ENCODE peak calls at places on chromosomes 16 and 17, in five cellular contexts. K is NCI-H510A; S is stimulated activated CD8-positive, alpha-beta memory T cell treated with anti-CD3 and anti-CD28 coated beads, Interleukin-12 subunit alpha, Interleukin-12 subunit beta, amount 100 ng/mL, for 4 hours; L is AG09319; E is EL. H is an unnamed sample.

GRCh38 chr17:43562679-43563146 is 16.6 kb upstream of the ETV4 start:
- DNase-seq in K (no peak), E (no peak), S (no peak), L (no peak), H (no peak)

GRCh38 chr17:3697157-3697515 is 1.2 kb upstream of the P2RX5 start:
- DNase-seq in L (no peak), S (no peak), E (no peak), K (no peak), H (no peak)

GRCh38 chr17:80146121-80147034 is 550 bp downstream of the EIF4A3 start:
- DNase-seq in K (no peak), S (no peak), E (peak; percentile 29), L (no peak), H (peak; percentile 57)

GRCh38 chr16:47511882-47512281 is 50.8 kb downstream of the PHKB start:
- DNase-seq in S (no peak), L (no peak), K (no peak), E (no peak), H (no peak)

GRCh38 chr16:66549284-66550131 is at the start of gene TK2:
- DNase-seq in L (no peak), E (peak; percentile 74), S (peak; percentile 43), K (no peak), H (peak; percentile 50)

GRCh38 chr16:50781043-50781442 is 39.2 kb downstream of the CYLD start:
- DNase-seq in L (no peak), E (no peak), K (no peak), S (no peak), H (no peak)

GRCh38 chr16:14510939-14511797 is 118.9 kb downstream of the PARN start:
- DNase-seq in E (peak; percentile 83), K (no peak), S (no peak), L (no peak), H (no peak)

GRCh38 chr17:52660692-52661091 is 502.2 kb upstream of the CA10 start:
- DNase-seq in E (no peak), S (no peak), L (no peak), K (no peak), H (no peak)

GRCh38 chr17:81453049-81453448 is 57.8 kb downstream of the BAHCC1 start:
- DNase-seq in S (no peak), L (no peak), E (no peak), K (no peak), H (no peak)

GRCh38 chr17:67602974-67603373 is 114.8 kb upstream of the NOL11 start:
- DNase-seq in K (peak; percentile 47), S (no peak), L (no peak), E (peak; percentile 7), H (no peak)

GRCh38 chr16:84874983-84875382 is 55.2 kb downstream of the CRISPLD2 start:
- DNase-seq in K (no peak), L (no peak), S (no peak), E (peak; percentile 37), H (no peak)

GRCh38 chr17:63786961-63787711 is 13.2 kb downstream of the DDX42 start:
- DNase-seq in L (no peak), S (no peak), E (no peak), K (no peak), H (no peak)

GRCh38 chr17:7130626-7131467 is 16.2 kb upstream of the ASGR2 start:
- DNase-seq in S (no peak), E (no peak), L (no peak), K (no peak), H (no peak)

GRCh38 chr17:66582373-66583111 is 252.4 kb upstream of the CACNG5 start:
- DNase-seq in K (no peak), E (no peak), S (no peak), L (no peak), H (no peak)

GRCh38 chr17:70654706-70655105 is 485.4 kb downstream of the KCNJ2 start:
- DNase-seq in S (no peak), E (no peak), L (no peak), K (no peak), H (no peak)

GRCh38 chr17:75183999-75184884 is 1.5 kb upstream of the SUMO2 start:
- DNase-seq in L (no peak), K (no peak), S (no peak), E (no peak), H (no peak)

GRCh38 chr17:68697850-68698313 is 96.7 kb upstream of the FAM20A start:
- DNase-seq in L (peak; percentile 68), E (peak; percentile 44), S (no peak), K (no peak), H (no peak)

GRCh38 chr16:1331712-1332617 is 1.5 kb upstream of the BAIAP3 start:
- DNase-seq in K (peak; percentile 67), S (no peak), E (no peak), L (peak; percentile 11), H (peak; percentile 57)

GRCh38 chr17:65936013-65936412 is 255.9 kb downstream of the CEP112 start:
- DNase-seq in L (no peak), S (no peak), K (no peak), E (peak; percentile 13), H (no peak)

GRCh38 chr17:40071720-40072480 is 9.1 kb downstream of the THRA start:
- DNase-seq in L (no peak), K (peak; percentile 72), E (no peak), S (no peak), H (no peak)

GRCh38 chr17:82909322-82909904 is 69.6 kb upstream of the ZNF750 start:
- DNase-seq in E (no peak), S (peak; percentile 42), L (no peak), K (no peak), H (no peak)

GRCh38 chr17:16425698-16426659 is 10.6 kb downstream of the TRPV2 start:
- DNase-seq in K (peak; percentile 30), E (no peak), S (no peak), L (no peak), H (no peak)

GRCh38 chr17:50133028-50133768 is 3.2 kb upstream of the SAMD14 start:
- DNase-seq in E (peak; percentile 69), K (no peak), L (no peak), S (no peak), H (no peak)

GRCh38 chr16:66905633-66906539 is 12.8 kb downstream of the CDH16 start:
- DNase-seq in L (no peak), E (peak; percentile 21), K (peak; percentile 77), S (no peak), H (no peak)

GRCh38 chr16:73122604-73123386 is 74.9 kb upstream of the ZFHX3 start:
- DNase-seq in K (no peak), L (no peak), E (no peak), S (no peak), H (no peak)

GRCh38 chr16:78277374-78277773 is 177.9 kb downstream of the WWOX start:
- DNase-seq in L (no peak), S (no peak), K (no peak), E (no peak), H (no peak)

GRCh38 chr16:86389566-86390328 is 120.6 kb upstream of the FOXF1 start:
- DNase-seq in K (no peak), S (no peak), L (no peak), E (no peak), H (no peak)

GRCh38 chr16:10033561-10033960 is 148.7 kb downstream of the GRIN2A start:
- DNase-seq in K (no peak), L (no peak), S (no peak), E (no peak), H (no peak)

GRCh38 chr16:1669698-1670097 is 8.4 kb upstream of the JPT2 start:
- DNase-seq in L (no peak), S (no peak), K (no peak), E (no peak), H (no peak)

GRCh38 chr17:77319211-77320031 is 178.7 kb downstream of the SEC14L1 start:
- DNase-seq in S (no peak), E (peak; percentile 91), L (peak; percentile 57), K (no peak), H (no peak)

GRCh38 chr16:88390760-88391496 is 8.2 kb downstream of the ZNF469 start:
- DNase-seq in S (no peak), K (no peak), L (no peak), E (no peak), H (no peak)

GRCh38 chr17:10631048-10631700 is 25.9 kb downstream of the MYH3 start:
- DNase-seq in K (no peak), S (no peak), E (peak; percentile 40), L (no peak), H (no peak)

GRCh38 chr16:75764154-75764768 is 38.0 kb upstream of the CPHXL start:
- DNase-seq in K (peak; percentile 27), L (peak; percentile 39), S (peak; percentile 7), E (peak; percentile 54), H (peak; percentile 7)

GRCh38 chr16:4561565-4561964 is 5.4 kb downstream of the C16orf96 start:
- DNase-seq in L (no peak), E (no peak), K (no peak), S (no peak), H (no peak)

GRCh38 chr17:80763293-80763867 is 218.7 kb downstream of the RPTOR start:
- DNase-seq in K (no peak), E (no peak), L (no peak), S (no peak), H (no peak)

GRCh38 chr16:11759163-11759834 is 16.6 kb upstream of the TXNDC11 start:
- DNase-seq in E (no peak), L (no peak), S (no peak), K (no peak), H (no peak)

GRCh38 chr17:55149485-55149884 is 115.3 kb upstream of the HLF start:
- DNase-seq in K (no peak), L (no peak), S (no peak), E (no peak), H (no peak)

GRCh38 chr17:2936351-2936750 is 127.1 kb downstream of the OR1D5 start:
- DNase-seq in S (no peak), K (no peak), E (no peak), L (no peak), H (no peak)

GRCh38 chr17:30091771-30092170 is 24.8 kb upstream of the NSRP1 start:
- DNase-seq in K (no peak), E (peak; percentile 93), S (no peak), L (peak; percentile 28), H (no peak)

H was measured in NK-92 treated with Interleukin-12 subunit alpha and Interleukin-12 subunit beta, amount 100 ng/mL, for 24 hours.